ENCODE peak calls at places on chromosomes 13 and 19, in ten cellular contexts. Z is tibial artery; E is foreskin fibroblast; G is CD8-positive, alpha-beta T cell; P is right lobe of liver; B is cardiac fibroblast; A is left ventricle myocardium inferior; F is neural progenitor cell; C is upper lobe of right lung; Q is effector memory CD4-positive, alpha-beta T cell. Y is an unnamed sample.

GRCh38 chr19:38055040-38055439 is 148.0 kb downstream of the SIPA1L3 start:
- DNase-seq in E (no peak), B (no peak), C (no peak), A (no peak), F (peak), G (no peak), P (no peak), Z (no peak), Q (no peak), Y (peak)

GRCh38 chr19:10832659-10833296 is 3.2 kb downstream of the TMED1 start:
- DNase-seq in C (no peak), F (no peak), Z (no peak), B (no peak), A (no peak), Q (no peak), P (no peak), E (no peak), G (no peak), Y (no peak)

GRCh38 chr19:33247441-33247819 is 21.8 kb upstream of the SLC7A10 start:
- DNase-seq in B (no peak), F (no peak), P (peak), C (no peak), Z (no peak), A (no peak), E (no peak), Q (no peak), G (no peak), Y (no peak)

GRCh38 chr13:50444726-50445125 is 398.8 kb downstream of the DLEU7 start:
- DNase-seq in A (no peak), C (no peak), P (no peak), G (no peak), Q (no peak), F (no peak), E (no peak), B (no peak), Z (no peak), Y (no peak)

GRCh38 chr19:34471906-34472305 is 9.7 kb upstream of the WTIP start:
- DNase-seq in Q (no peak), A (no peak), E (no peak), P (no peak), F (no peak), B (no peak), G (no peak), C (no peak), Z (no peak), Y (no peak)

GRCh38 chr19:40689339-40690049 is 957 bp downstream of the NUMBL start:
- DNase-seq in Q (no peak), C (no peak), F (peak), E (peak), P (no peak), Z (peak), B (peak), G (no peak), A (peak), Y (peak)

GRCh38 chr19:18053571-18054219 is 33.0 kb downstream of the IL12RB1 start:
- DNase-seq in E (peak), Q (no peak), Z (no peak), P (no peak), A (no peak), G (no peak), F (no peak), B (peak), C (no peak), Y (no peak)

GRCh38 chr19:23699521-23699860 is 12.5 kb upstream of the ZNF675 start:
- DNase-seq in P (no peak), Q (no peak), Z (no peak), C (no peak), B (no peak), A (no peak), E (no peak), F (no peak), G (no peak), Y (no peak)

GRCh38 chr13:30045916-30046704 is 195.7 kb upstream of the UBL3 start:
- DNase-seq in Q (no peak), C (no peak), P (no peak), E (peak), G (no peak), Z (no peak), A (no peak), F (no peak), B (peak), Y (no peak)

GRCh38 chr19:29371766-29372415 is 153.9 kb upstream of the VSTM2B start:
- DNase-seq in C (no peak), Z (peak), E (no peak), Q (no peak), F (no peak), A (no peak), G (no peak), B (no peak), P (no peak), Y (no peak)

GRCh38 chr19:3129112-3129511 is 6.7 kb upstream of the GNA15 start:
- DNase-seq in Z (no peak), C (no peak), E (peak), F (no peak), G (no peak), P (no peak), Q (no peak), B (peak), A (no peak), Y (peak)

GRCh38 chr19:43625918-43626579 is 6.6 kb upstream of the ZNF428 start:
- DNase-seq in G (no peak), A (no peak), B (peak), Q (no peak), P (no peak), E (peak), C (no peak), F (peak), Z (no peak), Y (no peak)

GRCh38 chr19:16576690-16577530 is 4.7 kb upstream of the SLC35E1 start:
- DNase-seq in F (no peak), G (no peak), P (no peak), E (no peak), Q (no peak), B (no peak), A (no peak), Z (no peak), C (no peak), Y (no peak)

GRCh38 chr13:25440081-25440480 is 68.3 kb downstream of the ATP8A2 start:
- DNase-seq in P (no peak), E (no peak), A (no peak), Z (no peak), B (no peak), Q (no peak), G (no peak), C (no peak), F (no peak), Y (no peak)

GRCh38 chr19:55699221-55699620 is 24.2 kb downstream of the EPN1 start:
- DNase-seq in C (no peak), A (no peak), Q (no peak), P (no peak), G (no peak), E (no peak), F (no peak), B (no peak), Z (peak), Y (no peak)

GRCh38 chr19:17235618-17236413 is 9.8 kb downstream of the OCEL1 start:
- DNase-seq in P (no peak), Q (peak), C (peak), A (peak), Z (peak), E (peak), F (peak), G (peak), B (peak), Y (no peak)

GRCh38 chr13:48078251-48078656 is 16.6 kb downstream of the MED4 start:
- DNase-seq in E (no peak), A (no peak), Z (no peak), Q (no peak), P (no peak), F (no peak), G (no peak), C (no peak), B (no peak), Y (peak)

GRCh38 chr19:35718345-35719041 is 690 bp downstream of the KMT2B start:
- DNase-seq in B (peak), C (peak), A (peak), G (peak), P (peak), F (no peak), Z (no peak), E (peak), Q (no peak), Y (no peak)

GRCh38 chr13:34810996-34811395 is 131.1 kb upstream of the NBEA start:
- DNase-seq in G (no peak), Z (no peak), F (no peak), P (no peak), A (no peak), C (no peak), Q (no peak), E (no peak), B (no peak), Y (no peak)

GRCh38 chr13:51588406-51588949 is 4.2 kb downstream of the WDFY2 start:
- DNase-seq in B (no peak), G (no peak), A (no peak), C (no peak), Q (no peak), E (no peak), Z (no peak), F (peak), P (no peak), Y (no peak)
- H3K4me3 ChIP-seq in B (no peak), G (no peak), A (no peak), C (no peak), Q (no peak), E (no peak), Z (no peak), F (no peak), P (no peak), Y (no peak)

GRCh38 chr19:51541458-51542357 is 10.2 kb upstream of the SIGLEC6 start:
- DNase-seq in E (no peak), C (peak), A (no peak), B (no peak), Z (no peak), P (no peak), Q (no peak), F (no peak), G (no peak), Y (no peak)
- H3K4me3 ChIP-seq in E (no peak), C (no peak), A (no peak), B (no peak), Z (no peak), P (no peak), Q (no peak), F (no peak), G (no peak), Y (no peak)

GRCh38 chr19:616732-617526 is 16.4 kb downstream of the POLRMT start:
- DNase-seq in P (no peak), A (no peak), E (no peak), Q (no peak), F (no peak), Z (no peak), B (no peak), G (no peak), C (no peak), Y (no peak)
- H3K4me3 ChIP-seq in P (no peak), A (no peak), E (no peak), Q (no peak), F (no peak), Z (no peak), B (no peak), G (no peak), C (no peak), Y (no peak)

GRCh38 chr19:2089727-2090053 is 6.4 kb downstream of the MOB3A start:
- DNase-seq in A (no peak), C (no peak), E (no peak), Z (no peak), Q (no peak), P (no peak), G (no peak), B (no peak), F (no peak), Y (no peak)
- H3K4me3 ChIP-seq in A (peak), C (no peak), E (no peak), Z (peak), Q (no peak), P (no peak), G (peak), B (no peak), F (no peak), Y (peak)

GRCh38 chr19:7682175-7682855 is 1.7 kb downstream of the TRAPPC5 start:
- DNase-seq in P (no peak), B (no peak), Z (no peak), F (no peak), A (no peak), E (no peak), C (no peak), G (no peak), Q (no peak), Y (no peak)
- H3K4me3 ChIP-seq in P (peak), B (peak), Z (peak), F (peak), A (peak), E (peak), C (peak), G (peak), Q (peak), Y (peak)

GRCh38 chr13:112722433-112723250 is 32.8 kb downstream of the ATP11A start:
- DNase-seq in Q (no peak), Z (no peak), G (no peak), A (peak), C (peak), F (no peak), E (peak), B (peak), P (no peak), Y (peak)
- H3K4me3 ChIP-seq in Q (no peak), Z (no peak), G (no peak), A (peak), C (no peak), F (no peak), E (no peak), B (no peak), P (no peak), Y (no peak)

DNA sequence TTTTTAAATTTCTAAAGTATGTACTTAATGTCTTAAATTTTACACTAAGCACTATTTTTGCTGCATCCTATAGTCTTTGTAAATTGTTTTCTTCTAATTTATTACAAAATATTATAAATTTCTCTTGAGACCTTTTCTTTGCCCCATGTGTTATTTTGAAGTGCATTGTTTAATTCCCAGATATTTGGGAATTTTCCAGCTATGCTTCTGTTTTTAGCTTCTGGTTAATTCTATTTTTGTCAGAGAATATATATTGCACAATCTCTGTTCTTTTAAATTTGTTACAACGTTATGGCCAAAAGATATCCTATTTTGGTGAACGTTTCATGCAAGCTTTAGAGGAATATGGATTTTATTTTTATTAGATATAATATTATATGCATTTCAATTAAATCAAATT is 917.4 kb upstream of the MIR17HG start:
- DNase-seq in B (no peak), C (no peak), P (no peak), G (no peak), E (no peak), A (no peak), Q (no peak), Z (no peak), F (no peak), Y (no peak)
- H3K4me3 ChIP-seq in B (no peak), C (no peak), P (no peak), G (no peak), E (no peak), A (no peak), Q (no peak), Z (no peak), F (no peak), Y (no peak)

Y was measured in Jurkat, Clone E6-1.